ENCODE peak calls at places on chromosomes 11 and 22, in four cellular contexts. B, K, C and Q are unnamed samples.

GRCh38 chr22:47012589-47013365 is 250.3 kb downstream of the TBC1D22A start:
- DNase-seq in B (no peak), K (no peak), C (no peak), Q (no peak)

GRCh38 chr11:132576706-132577105 is 955.6 kb downstream of the OPCML start:
- DNase-seq in B (no peak), K (no peak), C (peak), Q (peak)

GRCh38 chr11:118606844-118607228 is 579 bp upstream of the PHLDB1 start:
- DNase-seq in B (no peak), K (no peak), C (no peak), Q (no peak)

GRCh38 chr22:36873614-36874308 is 13.0 kb downstream of the NCF4 start:
- DNase-seq in B (no peak), K (peak), C (peak), Q (peak)

GRCh38 chr11:131533164-131533563 is 162.7 kb downstream of the NTM start:
- DNase-seq in B (no peak), K (no peak), C (no peak), Q (no peak)

GRCh38 chr11:105022998-105023397 is at the start of gene CASP5:
- DNase-seq in B (no peak), K (peak), C (no peak), Q (no peak)

GRCh38 chr11:62708423-62709261 is 1.2 kb downstream of the GNG3 start:
- DNase-seq in B (peak), K (peak), C (no peak), Q (no peak)

GRCh38 chr11:35488117-35488516 is 37.3 kb downstream of the PAMR1 start:
- DNase-seq in B (no peak), K (no peak), C (peak), Q (no peak)

GRCh38 chr11:65703846-65704245 is 8.2 kb upstream of the KAT5 start:
- DNase-seq in B (no peak), K (no peak), C (no peak), Q (no peak)

GRCh38 chr11:67248653-67249052 is 17.6 kb upstream of the GRK2 start:
- DNase-seq in B (no peak), K (no peak), C (peak), Q (no peak)

GRCh38 chr11:14506532-14506931 is 6.9 kb upstream of the COPB1 start:
- DNase-seq in B (no peak), K (no peak), C (peak), Q (no peak)

GRCh38 chr22:20762233-20762796 is 11.6 kb upstream of the SERPIND1 start:
- DNase-seq in B (no peak), K (no peak), C (no peak), Q (no peak)

GRCh38 chr11:67541198-67541597 is 18.0 kb upstream of the CABP2 start:
- DNase-seq in B (no peak), K (no peak), C (no peak), Q (no peak)

GRCh38 chr22:33465554-33465953 is 407.4 kb upstream of the SYN3 start:
- DNase-seq in B (no peak), K (no peak), C (no peak), Q (no peak)